ENCODE peak calls at places on chromosomes 3 and 15, in five cellular contexts. H is kidney; V is activated CD8-positive, alpha-beta memory T cell treated with anti-CD3 and anti-CD28 coated beads for 4 hours; T is B cell; C is K562. N is an unnamed sample.

GRCh38 chr3:156174229-156174847 is 54.0 kb downstream of the KCNAB1 start:
- DNase-seq in T (no peak), V (no peak), H (no peak), C (no peak), N (no peak)

GRCh38 chr15:29088666-29089065 is 181.0 kb downstream of the NSMCE3 start:
- DNase-seq in H (no peak), V (no peak), T (no peak), C (no peak), N (no peak)

GRCh38 chr3:185537369-185537970 is 14.9 kb downstream of the LIPH start:
- DNase-seq in T (peak), V (no peak), H (no peak), C (peak), N (no peak)

GRCh38 chr15:89359471-89360293 is 25.1 kb upstream of the POLG start:
- DNase-seq in T (peak), H (no peak), C (no peak), V (no peak), N (no peak)

GRCh38 chr15:40918799-40919392 is 10.2 kb upstream of the DLL4 start:
- DNase-seq in V (no peak), T (no peak), H (no peak), C (peak), N (no peak)

GRCh38 chr3:8651418-8652322 is 7.1 kb upstream of the SSUH2 start:
- DNase-seq in V (no peak), C (no peak), T (no peak), H (no peak), N (no peak)

GRCh38 chr3:64291956-64292355 is 66.7 kb upstream of the PRICKLE2 start:
- DNase-seq in V (no peak), T (no peak), H (no peak), C (no peak), N (no peak)

GRCh38 chr3:4220050-4220449 is 83.1 kb upstream of the SETMAR start:
- DNase-seq in V (no peak), C (no peak), H (no peak), T (no peak), N (no peak)

GRCh38 chr15:51341366-51342248 is at the start of gene GLDN:
- DNase-seq in V (no peak), C (no peak), T (peak), H (peak), N (no peak)

GRCh38 chr15:49379996-49380395 is 43.0 kb upstream of the FGF7 start:
- DNase-seq in C (no peak), V (no peak), H (peak), T (no peak), N (no peak)

GRCh38 chr3:14256561-14257342 is 78.1 kb downstream of the LSM3 start:
- DNase-seq in T (no peak), C (no peak), H (peak), V (no peak), N (no peak)

GRCh38 chr3:46006646-46007045 is 11.0 kb upstream of the FYCO1 start:
- DNase-seq in H (no peak), V (no peak), T (no peak), C (no peak), N (no peak)

GRCh38 chr3:4730734-4731133 is 237.6 kb downstream of the ITPR1 start:
- DNase-seq in H (no peak), V (no peak), T (no peak), C (no peak), N (no peak)

GRCh38 chr3:11272913-11273574 is 847 bp downstream of the ATG7 start:
- DNase-seq in T (no peak), V (no peak), H (no peak), C (no peak), N (peak)

GRCh38 chr3:121431717-121432517 is 113.9 kb downstream of the POLQ start:
- DNase-seq in H (no peak), C (no peak), V (peak), T (peak), N (peak)

GRCh38 chr3:158167737-158168469 is 58.0 kb downstream of the RSRC1 start:
- DNase-seq in H (no peak), V (no peak), C (peak), T (no peak), N (peak)

GRCh38 chr3:123297627-123297899 is 95.8 kb downstream of the SEC22A start:
- DNase-seq in C (peak), H (no peak), T (no peak), V (no peak), N (no peak)

GRCh38 chr3:79506751-79507150 is 261.0 kb downstream of the ROBO1 start:
- DNase-seq in C (no peak), H (no peak), T (no peak), V (no peak), N (no peak)

GRCh38 chr15:67887776-67888175 is 47.9 kb upstream of the RNU6-1 start:
- DNase-seq in H (no peak), V (no peak), C (no peak), T (no peak), N (no peak)

N was measured in erythroblast.